ENCODE peak calls at places on chromosomes 16 and 17, in seven cellular contexts. Q, D, O, U, B, Z and S are unnamed samples.

GRCh38 chr17:61454095-61454931 is 2.1 kb downstream of the TBX4 start:
- DNase-seq in Q (no peak), D (no peak), O (no peak), U (peak; percentile 58), B (peak; percentile 67), Z (no peak), S (peak; percentile 69)

GRCh38 chr16:20903116-20903888 is 2.7 kb downstream of the LYRM1 start:
- DNase-seq in Q (no peak), D (no peak), O (no peak), U (no peak), B (no peak), Z (no peak), S (no peak)

GRCh38 chr16:51896013-51896412 is 650.9 kb downstream of the TOX3 start:
- DNase-seq in Q (no peak), D (no peak), O (no peak), U (peak; percentile 66), B (peak; percentile 32), Z (no peak), S (no peak)

GRCh38 chr16:70751593-70751992 is 49.4 kb downstream of the VAC14 start:
- DNase-seq in Q (no peak), D (no peak), O (no peak), U (no peak), B (no peak), Z (no peak), S (no peak)

GRCh38 chr17:70563301-70563820 is 394.0 kb downstream of the KCNJ2 start:
- DNase-seq in Q (no peak), D (no peak), O (peak; percentile 19), U (no peak), B (no peak), Z (no peak), S (no peak)

GRCh38 chr17:66975614-66976378 is 11.3 kb downstream of the CACNG4 start:
- DNase-seq in Q (peak; percentile 76), D (peak; percentile 37), O (no peak), U (peak; percentile 75), B (peak; percentile 80), Z (peak; percentile 70), S (peak; percentile 69)

GRCh38 chr17:32350662-32351418 is 883 bp downstream of the ZNF207 start:
- DNase-seq in Q (peak; percentile 38), D (peak; percentile 19), O (peak; percentile 71), U (peak; percentile 49), B (no peak), Z (no peak), S (peak; percentile 50)

GRCh38 chr16:29649560-29650494 is 13.2 kb upstream of the SPN start:
- DNase-seq in Q (no peak), D (no peak), O (no peak), U (peak; percentile 42), B (no peak), Z (no peak), S (no peak)

GRCh38 chr16:17635183-17635582 is 164.4 kb upstream of the XYLT1 start:
- DNase-seq in Q (no peak), D (no peak), O (no peak), U (peak; percentile 8), B (no peak), Z (no peak), S (no peak)

GRCh38 chr16:87993901-87994300 is 42.7 kb downstream of the BANP start:
- DNase-seq in Q (no peak), D (no peak), O (no peak), U (no peak), B (no peak), Z (no peak), S (no peak)

GRCh38 chr16:66935319-66936011 is at the start of gene CES2:
- DNase-seq in Q (peak; percentile 62), D (peak; percentile 61), O (peak; percentile 74), U (peak; percentile 21), B (no peak), Z (no peak), S (no peak)

GRCh38 chr17:16214190-16215001 is 938 bp downstream of the NCOR1 start:
- DNase-seq in Q (peak; percentile 39), D (no peak), O (no peak), U (no peak), B (no peak), Z (no peak), S (peak; percentile 13)

GRCh38 chr17:60231234-60231633 is 81.5 kb downstream of the CA4 start:
- DNase-seq in Q (peak; percentile 61), D (no peak), O (peak; percentile 15), U (peak; percentile 30), B (no peak), Z (peak; percentile 41), S (peak; percentile 4)

GRCh38 chr17:61478026-61478789 is 26.0 kb downstream of the TBX4 start:
- DNase-seq in Q (no peak), D (no peak), O (no peak), U (no peak), B (peak; percentile 22), Z (no peak), S (no peak)

GRCh38 chr16:48353565-48354163 is 31.5 kb downstream of the SIAH1 start:
- DNase-seq in Q (peak; percentile 69), D (peak; percentile 58), O (peak; percentile 80), U (peak; percentile 95), B (peak; percentile 77), Z (peak; percentile 81), S (peak; percentile 79)

GRCh38 chr17:70365098-70365583 is 195.8 kb downstream of the KCNJ2 start:
- DNase-seq in Q (no peak), D (no peak), O (peak; percentile 19), U (no peak), B (no peak), Z (no peak), S (no peak)

GRCh38 chr17:42857389-42857788 is 6.4 kb downstream of the AOC3 start:
- DNase-seq in Q (no peak), D (no peak), O (no peak), U (no peak), B (no peak), Z (no peak), S (peak; percentile 43)

GRCh38 chr17:7476474-7476873 is 3.0 kb downstream of the ZBTB4 start:
- DNase-seq in Q (peak; percentile 77), D (peak; percentile 56), O (peak; percentile 47), U (no peak), B (no peak), Z (peak; percentile 58), S (no peak)

GRCh38 chr17:3556905-3557767 is 476 bp downstream of the TRPV3 start:
- DNase-seq in Q (peak; percentile 13), D (no peak), O (peak; percentile 45), U (no peak), B (peak; percentile 36), Z (no peak), S (no peak)

GRCh38 chr17:29246638-29247037 is at the start of gene CRYBA1:
- DNase-seq in Q (no peak), D (no peak), O (no peak), U (no peak), B (no peak), Z (no peak), S (peak; percentile 83)

GRCh38 chr16:79863128-79864031 is 262.8 kb upstream of the MAF start:
- DNase-seq in Q (no peak), D (no peak), O (no peak), U (no peak), B (no peak), Z (no peak), S (no peak)

GRCh38 chr16:1832831-1833454 is 5.9 kb downstream of the FAHD1 start:
- DNase-seq in Q (no peak), D (no peak), O (peak; percentile 32), U (no peak), B (no peak), Z (no peak), S (no peak)
- H3K4me2 ChIP-seq in Q (no peak overlapping the region), D (no peak overlapping the region), O (peak overlapping the region; percentile 37), U (no peak overlapping the region), B (no peak overlapping the region), Z (no peak overlapping the region), S (no peak overlapping the region)

DNA sequence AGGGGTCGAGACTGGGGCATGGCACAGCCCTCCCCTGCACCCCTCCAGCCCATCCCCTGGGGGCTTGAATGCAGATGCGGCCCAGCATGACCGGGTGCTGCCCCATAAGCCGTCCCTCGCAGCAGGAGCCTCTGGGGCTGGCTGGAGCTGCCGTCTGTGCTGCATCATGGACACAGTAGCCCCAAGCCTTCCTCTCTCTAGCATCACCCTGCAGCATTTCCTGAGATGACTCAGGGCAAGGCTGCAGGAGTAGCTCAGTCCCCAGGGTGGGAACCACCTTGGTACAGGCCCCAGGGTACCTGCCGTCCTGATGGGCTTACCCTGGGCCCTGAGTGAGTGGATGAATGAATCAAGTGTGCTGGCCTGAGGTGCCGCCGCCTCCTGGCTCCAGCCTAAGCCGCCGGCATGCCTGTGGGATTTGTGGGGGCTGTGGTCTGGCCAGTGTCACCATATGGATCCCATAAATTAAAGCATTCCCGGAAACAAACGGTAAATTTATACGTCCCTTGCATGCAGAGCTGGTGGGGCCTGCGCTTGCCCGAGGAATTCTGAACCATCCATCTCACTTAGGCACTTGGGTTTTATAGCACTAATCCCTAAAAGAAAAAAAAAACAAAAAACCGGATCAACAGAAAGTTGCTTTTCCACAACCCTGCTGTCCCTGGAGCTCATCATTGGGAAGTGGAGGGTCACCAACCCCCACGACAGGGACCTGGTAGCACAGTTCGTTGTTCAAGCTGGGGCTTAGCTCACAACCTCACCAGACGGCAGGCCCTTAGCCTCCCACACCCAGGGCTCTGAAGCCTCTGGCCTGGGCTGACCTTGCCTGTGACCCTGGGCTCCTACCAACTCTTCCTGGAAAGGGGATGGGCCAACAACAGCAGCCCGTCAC is 242.6 kb upstream of the CIBAR2 start:
- DNase-seq in Q (peak; percentile 85), D (peak; percentile 77), O (peak; percentile 64), U (no peak), B (no peak), Z (no peak), S (no peak)
- H3K4me2 ChIP-seq in Q (peak overlapping the region; percentile 68), D (peak overlapping the region; percentile 74), O (peak overlapping the region; percentile 51), U (no peak overlapping the region), B (no peak overlapping the region), Z (no peak overlapping the region), S (no peak overlapping the region)

GRCh38 chr17:50064253-50064991 is 8.5 kb downstream of the ITGA3 start:
- DNase-seq in Q (peak; percentile 100), D (peak; percentile 93), O (peak; percentile 83), U (peak; percentile 50), B (no peak), Z (peak; percentile 94), S (no peak)
- H3K4me2 ChIP-seq in Q (peak overlapping the region; percentile 97), D (peak overlapping the region; percentile 77), O (peak overlapping the region; percentile 30), U (no peak overlapping the region), B (no peak overlapping the region), Z (peak overlapping the region; percentile 91), S (no peak overlapping the region)

GRCh38 chr17:40956401-40957254 is 10.1 kb downstream of the KRT39 start:
- DNase-seq in Q (peak; percentile 96), D (peak; percentile 33), O (peak; percentile 37), U (no peak), B (no peak), Z (no peak), S (no peak)

GRCh38 chr17:40962059-40962561 is 4.6 kb downstream of the KRT39 start:
- DNase-seq in Q (no peak), D (no peak), O (no peak), U (no peak), B (no peak), Z (no peak), S (no peak)

GRCh38 chr17:40960144-40960543 is 6.6 kb downstream of the KRT39 start:
- DNase-seq in Q (no peak), D (no peak), O (no peak), U (peak; percentile 17), B (no peak), Z (no peak), S (no peak)

GRCh38 chr17:40961586-40961985 is 5.2 kb downstream of the KRT39 start:
- DNase-seq in Q (no peak), D (no peak), O (no peak), U (no peak), B (no peak), Z (no peak), S (no peak)

GRCh38 chr17:40958086-40958953 is 8.4 kb downstream of the KRT39 start:
- DNase-seq in Q (peak; percentile 82), D (peak; percentile 49), O (peak; percentile 24), U (peak; percentile 65), B (no peak), Z (no peak), S (no peak)
- H3K4me2 ChIP-seq in Q (peak overlapping the region; percentile 58), D (peak overlapping the region; percentile 73), O (no peak overlapping the region), U (peak overlapping the region; percentile 10), B (no peak overlapping the region), Z (peak overlapping the region; percentile 1), S (no peak overlapping the region)